ENCODE peak calls at places on chromosomes 2 and 18, in four cellular contexts. One of them, this sample, is unnamed.

GRCh38 chr2:73268831-73269685 is 15.2 kb downstream of the FBXO41 start:
- DNase-seq in WTC11: peak; percentile 82
- DNase-seq in HepG2: no peak
- DNase-seq in K562: no peak
- DNase-seq in this sample: peak; percentile 33

GRCh38 chr2:219709261-219709867 is 81.9 kb downstream of the SLC4A3 start:
- DNase-seq in WTC11: no peak
- DNase-seq in HepG2: no peak
- DNase-seq in K562: no peak
- DNase-seq in this sample: no peak

GRCh38 chr2:64522843-64523428 is 1.2 kb upstream of the AFTPH start:
- DNase-seq in WTC11: no peak
- DNase-seq in HepG2: peak; percentile 83
- DNase-seq in K562: peak; percentile 37
- DNase-seq in this sample: peak; percentile 22

GRCh38 chr2:160075171-160075570 is 12.8 kb upstream of the PLA2R1 start:
- DNase-seq in WTC11: no peak
- DNase-seq in HepG2: no peak
- DNase-seq in K562: no peak
- DNase-seq in this sample: no peak

GRCh38 chr2:39730685-39731302 is 48.3 kb downstream of the THUMPD2 start:
- DNase-seq in WTC11: no peak
- DNase-seq in HepG2: peak; percentile 60
- DNase-seq in K562: peak; percentile 20
- DNase-seq in this sample: peak; percentile 32

GRCh38 chr18:2656237-2657042 is 914 bp downstream of the SMCHD1 start:
- DNase-seq in WTC11: peak; percentile 42
- DNase-seq in HepG2: peak; percentile 15
- DNase-seq in K562: peak; percentile 44
- DNase-seq in this sample: peak; percentile 15

GRCh38 chr2:232327089-232328037 is 51.2 kb upstream of the ALPP start:
- DNase-seq in WTC11: peak; percentile 96
- DNase-seq in HepG2: peak; percentile 59
- DNase-seq in K562: peak; percentile 68
- DNase-seq in this sample: peak; percentile 77

GRCh38 chr2:229798446-229799147 is 84.2 kb upstream of the DNER start:
- DNase-seq in WTC11: no peak
- DNase-seq in HepG2: no peak
- DNase-seq in K562: no peak
- DNase-seq in this sample: no peak

GRCh38 chr2:46335404-46335965 is 38.3 kb downstream of the EPAS1 start:
- DNase-seq in WTC11: peak; percentile 33
- DNase-seq in HepG2: no peak
- DNase-seq in K562: no peak
- DNase-seq in this sample: no peak

GRCh38 chr2:105510761-105511669 is 112.2 kb upstream of the FHL2 start:
- DNase-seq in WTC11: no peak
- DNase-seq in HepG2: no peak
- DNase-seq in K562: no peak
- DNase-seq in this sample: no peak

GRCh38 chr2:127216593-127216992 is 3.5 kb downstream of the CYP27C1 start:
- DNase-seq in WTC11: no peak
- DNase-seq in HepG2: no peak
- DNase-seq in K562: no peak
- DNase-seq in this sample: no peak

GRCh38 chr18:62957885-62958472 is 242.6 kb downstream of the PHLPP1 start:
- DNase-seq in WTC11: peak; percentile 71
- DNase-seq in HepG2: peak; percentile 46
- DNase-seq in K562: no peak
- DNase-seq in this sample: no peak

GRCh38 chr2:232532406-232532805 is 6.4 kb downstream of the CHRND start:
- DNase-seq in WTC11: no peak
- DNase-seq in HepG2: no peak
- DNase-seq in K562: no peak
- DNase-seq in this sample: no peak

GRCh38 chr2:7180641-7181370 is 263.6 kb downstream of the RNF144A start:
- DNase-seq in WTC11: no peak
- DNase-seq in HepG2: peak; percentile 32
- DNase-seq in K562: no peak
- DNase-seq in this sample: no peak

GRCh38 chr18:69127844-69128486 is 272.7 kb upstream of the DOK6 start:
- DNase-seq in WTC11: no peak
- DNase-seq in HepG2: no peak
- DNase-seq in K562: no peak
- DNase-seq in this sample: no peak

GRCh38 chr2:75241696-75242095 is 42.4 kb upstream of the TACR1 start:
- DNase-seq in WTC11: no peak
- DNase-seq in HepG2: peak; percentile 25
- DNase-seq in K562: no peak
- DNase-seq in this sample: peak; percentile 17

GRCh38 chr2:171595456-171595855 is 73.2 kb downstream of the CYBRD1 start:
- DNase-seq in WTC11: no peak
- DNase-seq in HepG2: no peak
- DNase-seq in K562: no peak
- DNase-seq in this sample: no peak

GRCh38 chr2:48140586-48140985 is 234.3 kb upstream of the FBXO11 start:
- DNase-seq in WTC11: no peak
- DNase-seq in HepG2: no peak
- DNase-seq in K562: no peak
- DNase-seq in this sample: no peak

GRCh38 chr2:240392948-240393830 is 42.3 kb upstream of the GPC1 start:
- DNase-seq in WTC11: peak; percentile 6
- DNase-seq in HepG2: no peak
- DNase-seq in K562: no peak
- DNase-seq in this sample: no peak

GRCh38 chr2:106158871-106159270 is 35.2 kb downstream of the UXS1 start:
- DNase-seq in WTC11: no peak
- DNase-seq in HepG2: no peak
- DNase-seq in K562: no peak
- DNase-seq in this sample: no peak

GRCh38 chr2:43068053-43068471 is 158.3 kb downstream of the ZFP36L2 start:
- DNase-seq in WTC11: no peak
- DNase-seq in HepG2: no peak
- DNase-seq in K562: no peak
- DNase-seq in this sample: no peak

GRCh38 chr18:59834267-59834666 is 65.5 kb upstream of the PMAIP1 start:
- DNase-seq in WTC11: no peak
- DNase-seq in HepG2: no peak
- DNase-seq in K562: no peak
- DNase-seq in this sample: no peak
- TF ChIP-seq ELF4 in WTC11: no peak
- TF ChIP-seq ELF4 in HepG2: no peak
- TF ChIP-seq ELF4 in K562: no peak
- TF ChIP-seq ELF4 in this sample: no peak

DNA sequence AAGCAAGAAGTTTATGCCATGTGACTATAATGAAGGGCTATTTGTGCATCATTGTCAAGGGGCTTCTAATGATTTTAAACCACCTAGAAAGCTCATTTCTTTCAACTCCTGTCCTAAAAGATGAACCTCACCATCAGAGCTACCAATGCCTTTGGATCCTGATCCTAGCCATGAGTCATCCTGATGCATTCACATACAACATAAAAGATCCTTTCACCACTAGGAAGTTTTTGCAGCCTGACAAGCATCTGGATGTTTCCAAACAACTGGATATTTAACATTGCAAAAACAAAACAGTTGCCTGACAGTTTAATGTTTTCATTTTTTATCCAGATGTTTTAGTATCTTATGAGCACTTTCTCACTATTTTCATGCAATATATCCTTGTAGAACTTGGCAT is 425.3 kb downstream of the MBD2 start:
- DNase-seq in WTC11: no peak
- DNase-seq in HepG2: no peak
- DNase-seq in K562: no peak
- DNase-seq in this sample: no peak
- TF ChIP-seq SP1 in WTC11: no peak
- TF ChIP-seq SP1 in HepG2: no peak
- TF ChIP-seq SP1 in K562: no peak
- TF ChIP-seq SP1 in this sample: no peak

DNA sequence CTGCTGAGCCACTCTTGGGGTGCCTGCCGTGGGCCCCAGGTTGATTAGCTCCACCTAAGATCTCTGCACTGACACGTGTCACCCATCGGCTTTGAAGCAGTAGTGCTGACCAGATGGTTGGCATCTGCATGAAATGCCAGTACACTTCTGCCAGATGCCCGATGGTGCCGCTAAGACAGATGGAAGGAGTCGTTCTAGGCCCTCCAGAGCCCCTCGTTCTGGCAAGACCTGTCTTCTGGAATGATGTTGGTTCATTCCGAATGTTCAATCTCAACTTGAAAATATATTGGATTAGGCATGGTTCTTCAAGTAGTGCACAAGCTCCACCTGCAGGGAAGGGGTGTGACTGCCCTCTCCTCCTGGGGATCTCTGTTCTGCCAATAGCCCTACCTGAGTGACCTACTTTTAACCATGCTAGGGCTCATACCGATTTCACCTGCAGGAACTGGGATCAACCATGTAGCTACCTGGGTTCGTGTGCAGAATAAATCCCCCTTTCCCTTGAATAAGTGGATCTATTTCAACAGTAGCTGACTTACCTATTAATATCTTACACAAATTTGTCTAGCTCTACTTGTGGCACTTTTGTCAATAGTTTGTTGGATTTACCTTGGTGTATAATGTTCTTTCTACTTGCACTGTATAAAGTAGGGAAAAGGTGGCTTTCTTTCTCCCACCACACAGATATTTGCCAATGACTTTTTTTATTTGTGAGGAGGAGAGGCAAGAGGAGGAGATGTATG is 342.6 kb downstream of the CTNNA2 start:
- DNase-seq in WTC11: peak; percentile 67
- DNase-seq in HepG2: no peak
- DNase-seq in K562: no peak
- DNase-seq in this sample: peak; percentile 32
- TF ChIP-seq ELF4 in WTC11: no peak
- TF ChIP-seq ELF4 in HepG2: no peak
- TF ChIP-seq ELF4 in K562: no peak
- TF ChIP-seq ELF4 in this sample: no peak

GRCh38 chr18:955379-956066 is 50.9 kb downstream of the ADCYAP1 start:
- DNase-seq in WTC11: no peak
- DNase-seq in HepG2: peak; percentile 15
- DNase-seq in K562: no peak
- DNase-seq in this sample: no peak

GRCh38 chr18:950882-951539 is 46.3 kb downstream of the ADCYAP1 start:
- DNase-seq in WTC11: no peak
- DNase-seq in HepG2: no peak
- DNase-seq in K562: no peak
- DNase-seq in this sample: no peak

GRCh38 chr18:944440-944839 is 39.8 kb downstream of the ADCYAP1 start:
- DNase-seq in WTC11: no peak
- DNase-seq in HepG2: no peak
- DNase-seq in K562: no peak
- DNase-seq in this sample: no peak

GRCh38 chr18:950026-950631 is 45.5 kb downstream of the ADCYAP1 start:
- DNase-seq in WTC11: no peak
- DNase-seq in HepG2: no peak
- DNase-seq in K562: no peak
- DNase-seq in this sample: no peak
- TF ChIP-seq SP1 in WTC11: no peak
- TF ChIP-seq SP1 in HepG2: no peak
- TF ChIP-seq SP1 in K562: no peak
- TF ChIP-seq SP1 in this sample: no peak

DNA sequence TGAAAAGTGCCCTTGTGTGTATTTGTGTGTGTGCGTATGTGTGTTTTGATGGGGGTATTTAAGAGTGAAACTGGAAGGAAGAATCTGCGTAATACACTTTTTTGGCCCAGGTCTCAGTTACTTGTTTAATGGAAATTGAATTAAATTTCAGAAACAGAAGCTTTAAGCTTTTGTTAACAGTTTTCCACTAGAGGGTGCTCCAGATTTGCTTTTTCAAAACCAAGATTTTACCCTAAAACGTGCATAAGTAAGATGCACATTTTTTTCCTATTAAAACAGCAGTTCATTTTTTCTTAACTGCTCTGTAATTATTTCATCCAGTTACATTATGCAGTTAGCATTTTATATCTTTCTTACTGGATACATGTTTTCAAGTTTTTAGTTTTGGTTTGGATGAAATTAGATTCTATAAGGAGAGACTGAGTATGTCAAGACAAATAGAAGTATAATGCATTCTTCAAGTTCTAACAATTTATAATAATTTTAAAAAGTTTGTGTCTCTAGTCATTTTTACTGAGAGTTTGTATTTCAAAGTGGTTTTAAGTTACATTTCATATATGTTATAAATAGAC is 97.2 kb downstream of the PIK3C3 start:
- DNase-seq in WTC11: no peak
- DNase-seq in HepG2: no peak
- DNase-seq in K562: no peak
- DNase-seq in this sample: no peak
- TF ChIP-seq ELF4 in WTC11: no peak
- TF ChIP-seq ELF4 in HepG2: no peak
- TF ChIP-seq ELF4 in K562: no peak
- TF ChIP-seq ELF4 in this sample: no peak

GRCh38 chr2:110674620-110675555 is 3.0 kb downstream of the BUB1 start:
- DNase-seq in WTC11: no peak
- DNase-seq in HepG2: no peak
- DNase-seq in K562: no peak
- DNase-seq in this sample: no peak
- TF ChIP-seq SP1 in WTC11: no peak
- TF ChIP-seq SP1 in HepG2: no peak
- TF ChIP-seq SP1 in K562: no peak
- TF ChIP-seq SP1 in this sample: no peak

GRCh38 chr2:129929321-129930290 is 49.9 kb upstream of the RAB6C start:
- DNase-seq in WTC11: no peak
- DNase-seq in HepG2: no peak
- DNase-seq in K562: no peak
- DNase-seq in this sample: no peak

GRCh38 chr2:129934044-129934822 is 45.2 kb upstream of the RAB6C start:
- DNase-seq in WTC11: peak; percentile 26
- DNase-seq in HepG2: no peak
- DNase-seq in K562: no peak
- DNase-seq in this sample: no peak

GRCh38 chr2:129930451-129930850 is 49.0 kb upstream of the RAB6C start:
- DNase-seq in WTC11: no peak
- DNase-seq in HepG2: no peak
- DNase-seq in K562: no peak
- DNase-seq in this sample: no peak

GRCh38 chr2:129936334-129936934 is 43.0 kb upstream of the RAB6C start:
- DNase-seq in WTC11: peak; percentile 77
- DNase-seq in HepG2: peak; percentile 54
- DNase-seq in K562: peak; percentile 59
- DNase-seq in this sample: peak; percentile 53

GRCh38 chr2:129935118-129935517 is 44.3 kb upstream of the RAB6C start:
- DNase-seq in WTC11: no peak
- DNase-seq in HepG2: no peak
- DNase-seq in K562: no peak
- DNase-seq in this sample: no peak
- TF ChIP-seq ELF4 in WTC11: no peak
- TF ChIP-seq ELF4 in HepG2: no peak
- TF ChIP-seq ELF4 in K562: no peak
- TF ChIP-seq ELF4 in this sample: no peak

GRCh38 chr2:135546432-135546831 is 15.1 kb downstream of the R3HDM1 start:
- DNase-seq in WTC11: no peak
- DNase-seq in HepG2: no peak
- DNase-seq in K562: no peak
- DNase-seq in this sample: no peak
- TF ChIP-seq SP1 in WTC11: no peak
- TF ChIP-seq SP1 in HepG2: no peak
- TF ChIP-seq SP1 in K562: no peak
- TF ChIP-seq SP1 in this sample: no peak

This sample was measured in HEK293T.